ENCODE peak calls at places on chromosomes 7 and 10, in seven cellular contexts. One of them, this sample, is unnamed.

GRCh38 chr10:108982141-108982540 is 941.2 kb downstream of the XPNPEP1 start:
- DNase-seq in A549: no peak
- DNase-seq in left ventricle myocardium inferior: no peak
- DNase-seq in hepatocyte: no peak
- DNase-seq in AG04449: no peak
- DNase-seq in choroid plexus epithelial cell: no peak
- DNase-seq in uterus: no peak
- DNase-seq in this sample: no peak

GRCh38 chr7:40008218-40008815 is 58.3 kb downstream of the CDK13 start:
- DNase-seq in A549: peak
- DNase-seq in left ventricle myocardium inferior: no peak
- DNase-seq in hepatocyte: no peak
- DNase-seq in AG04449: no peak
- DNase-seq in choroid plexus epithelial cell: peak
- DNase-seq in uterus: no peak
- DNase-seq in this sample: no peak

GRCh38 chr10:79113827-79114226 is 45.1 kb downstream of the ZMIZ1 start:
- DNase-seq in A549: no peak
- DNase-seq in left ventricle myocardium inferior: no peak
- DNase-seq in hepatocyte: no peak
- DNase-seq in AG04449: no peak
- DNase-seq in choroid plexus epithelial cell: no peak
- DNase-seq in uterus: no peak
- DNase-seq in this sample: no peak

GRCh38 chr7:33757563-33758165 is 147.7 kb upstream of the BMPER start:
- DNase-seq in A549: peak
- DNase-seq in left ventricle myocardium inferior: no peak
- DNase-seq in hepatocyte: peak
- DNase-seq in AG04449: no peak
- DNase-seq in choroid plexus epithelial cell: peak
- DNase-seq in uterus: no peak
- DNase-seq in this sample: no peak

GRCh38 chr7:94368371-94368791 is 26.3 kb upstream of the COL1A2 start:
- DNase-seq in A549: no peak
- DNase-seq in left ventricle myocardium inferior: no peak
- DNase-seq in hepatocyte: peak
- DNase-seq in AG04449: peak
- DNase-seq in choroid plexus epithelial cell: peak
- DNase-seq in uterus: no peak
- DNase-seq in this sample: no peak

GRCh38 chr7:107854989-107855388 is 36.0 kb upstream of the DLD start:
- DNase-seq in A549: no peak
- DNase-seq in left ventricle myocardium inferior: no peak
- DNase-seq in hepatocyte: no peak
- DNase-seq in AG04449: no peak
- DNase-seq in choroid plexus epithelial cell: peak
- DNase-seq in uterus: no peak
- DNase-seq in this sample: no peak

GRCh38 chr7:129845972-129846327 is 106.8 kb downstream of the UBE2H start:
- DNase-seq in A549: no peak
- DNase-seq in left ventricle myocardium inferior: no peak
- DNase-seq in hepatocyte: no peak
- DNase-seq in AG04449: peak
- DNase-seq in choroid plexus epithelial cell: peak
- DNase-seq in uterus: no peak
- DNase-seq in this sample: no peak

GRCh38 chr7:31772211-31772610 is 85.2 kb downstream of the PPP1R17 start:
- DNase-seq in A549: no peak
- DNase-seq in left ventricle myocardium inferior: no peak
- DNase-seq in hepatocyte: no peak
- DNase-seq in AG04449: no peak
- DNase-seq in choroid plexus epithelial cell: no peak
- DNase-seq in uterus: no peak
- DNase-seq in this sample: no peak

GRCh38 chr7:113086431-113086888 is at the start of gene GPR85:
- DNase-seq in A549: peak
- DNase-seq in left ventricle myocardium inferior: peak
- DNase-seq in hepatocyte: peak
- DNase-seq in AG04449: no peak
- DNase-seq in choroid plexus epithelial cell: peak
- DNase-seq in uterus: peak
- DNase-seq in this sample: peak

GRCh38 chr7:1843271-1843861 is 173.3 kb downstream of the ELFN1 start:
- DNase-seq in A549: no peak
- DNase-seq in left ventricle myocardium inferior: no peak
- DNase-seq in hepatocyte: no peak
- DNase-seq in AG04449: peak
- DNase-seq in choroid plexus epithelial cell: no peak
- DNase-seq in uterus: no peak
- DNase-seq in this sample: no peak

GRCh38 chr7:127154958-127155357 is 97.8 kb downstream of the GRM8 start:
- DNase-seq in A549: no peak
- DNase-seq in left ventricle myocardium inferior: no peak
- DNase-seq in hepatocyte: no peak
- DNase-seq in AG04449: no peak
- DNase-seq in choroid plexus epithelial cell: no peak
- DNase-seq in uterus: no peak
- DNase-seq in this sample: no peak

GRCh38 chr7:42493436-42494198 is 256.6 kb upstream of the GLI3 start:
- DNase-seq in A549: no peak
- DNase-seq in left ventricle myocardium inferior: peak
- DNase-seq in hepatocyte: peak
- DNase-seq in AG04449: peak
- DNase-seq in choroid plexus epithelial cell: peak
- DNase-seq in uterus: peak
- DNase-seq in this sample: no peak

GRCh38 chr7:55084307-55084706 is 65.5 kb downstream of the EGFR start:
- DNase-seq in A549: no peak
- DNase-seq in left ventricle myocardium inferior: no peak
- DNase-seq in hepatocyte: no peak
- DNase-seq in AG04449: no peak
- DNase-seq in choroid plexus epithelial cell: no peak
- DNase-seq in uterus: no peak
- DNase-seq in this sample: no peak

GRCh38 chr7:55083206-55083605 is 64.4 kb downstream of the EGFR start:
- DNase-seq in A549: no peak
- DNase-seq in left ventricle myocardium inferior: no peak
- DNase-seq in hepatocyte: no peak
- DNase-seq in AG04449: no peak
- DNase-seq in choroid plexus epithelial cell: peak
- DNase-seq in uterus: no peak
- DNase-seq in this sample: no peak

GRCh38 chr7:55087521-55087961 is 68.7 kb downstream of the EGFR start:
- DNase-seq in A549: no peak
- DNase-seq in left ventricle myocardium inferior: no peak
- DNase-seq in hepatocyte: no peak
- DNase-seq in AG04449: no peak
- DNase-seq in choroid plexus epithelial cell: no peak
- DNase-seq in uterus: no peak
- DNase-seq in this sample: no peak

GRCh38 chr7:55086413-55087201 is 67.8 kb downstream of the EGFR start:
- DNase-seq in A549: no peak
- DNase-seq in left ventricle myocardium inferior: no peak
- DNase-seq in hepatocyte: peak
- DNase-seq in AG04449: peak
- DNase-seq in choroid plexus epithelial cell: peak
- DNase-seq in uterus: no peak
- DNase-seq in this sample: peak

DNA sequence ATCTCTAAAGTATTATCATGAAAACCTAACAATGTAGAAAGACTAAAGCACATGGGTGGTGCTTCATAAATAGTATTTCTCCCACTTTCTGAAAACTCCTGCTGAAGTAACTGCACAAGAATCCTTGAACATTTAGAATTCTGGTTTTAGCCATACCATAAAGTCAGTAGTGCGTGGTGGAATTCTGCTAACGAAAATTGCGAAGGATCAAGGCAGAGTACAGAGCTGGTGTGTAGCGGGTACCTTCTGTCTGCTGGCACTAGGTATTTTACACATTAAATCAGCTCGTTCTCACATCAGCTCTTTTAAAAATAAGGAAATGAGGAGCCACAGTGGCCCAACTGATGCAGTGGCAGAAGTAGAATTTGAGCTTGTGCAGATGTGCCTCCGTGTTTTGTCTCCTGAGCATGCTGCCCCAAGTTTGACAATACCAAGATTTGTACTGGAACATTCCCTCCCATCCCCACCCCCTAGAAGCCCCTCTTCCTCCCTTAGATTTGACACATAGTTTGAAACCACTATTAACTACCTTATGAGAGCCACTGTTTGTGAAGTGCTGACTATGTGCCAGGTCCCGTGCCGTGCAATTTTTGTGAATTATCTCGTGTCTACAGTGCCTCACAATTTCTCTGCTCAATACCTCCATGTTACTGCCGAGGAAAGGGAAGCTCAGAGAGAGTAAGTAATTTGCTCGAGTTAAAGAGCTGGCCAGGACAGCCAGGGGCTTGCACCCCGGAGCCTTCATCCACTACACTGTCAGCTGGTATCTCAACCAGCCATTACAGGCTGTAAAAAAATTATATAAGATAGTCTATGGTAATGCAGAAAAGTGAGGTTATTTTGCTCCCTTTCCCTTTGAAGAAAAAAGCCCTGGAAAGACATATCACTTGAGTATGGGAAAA is 66.9 kb downstream of the EGFR start:
- DNase-seq in A549: no peak
- DNase-seq in left ventricle myocardium inferior: no peak
- DNase-seq in hepatocyte: no peak
- DNase-seq in AG04449: no peak
- DNase-seq in choroid plexus epithelial cell: no peak
- DNase-seq in uterus: no peak
- DNase-seq in this sample: no peak
- TF ChIP-seq CTCF in A549: no peak
- TF ChIP-seq CTCF in left ventricle myocardium inferior: no peak
- TF ChIP-seq CTCF in hepatocyte: no peak
- TF ChIP-seq CTCF in AG04449: no peak
- TF ChIP-seq CTCF in choroid plexus epithelial cell: no peak
- TF ChIP-seq CTCF in uterus: no peak
- TF ChIP-seq CTCF in this sample: no peak

GRCh38 chr10:100709655-100710054 is 35.7 kb upstream of the PAX2 start:
- DNase-seq in A549: no peak
- DNase-seq in left ventricle myocardium inferior: no peak
- DNase-seq in hepatocyte: no peak
- DNase-seq in AG04449: no peak
- DNase-seq in choroid plexus epithelial cell: no peak
- DNase-seq in uterus: no peak
- DNase-seq in this sample: no peak

GRCh38 chr10:100707261-100707848 is 38.0 kb upstream of the PAX2 start:
- DNase-seq in A549: no peak
- DNase-seq in left ventricle myocardium inferior: no peak
- DNase-seq in hepatocyte: no peak
- DNase-seq in AG04449: no peak
- DNase-seq in choroid plexus epithelial cell: no peak
- DNase-seq in uterus: no peak
- DNase-seq in this sample: no peak

GRCh38 chr10:100710151-100710871 is 35.1 kb upstream of the PAX2 start:
- DNase-seq in A549: peak
- DNase-seq in left ventricle myocardium inferior: no peak
- DNase-seq in hepatocyte: peak
- DNase-seq in AG04449: no peak
- DNase-seq in choroid plexus epithelial cell: no peak
- DNase-seq in uterus: no peak
- DNase-seq in this sample: no peak

GRCh38 chr10:100705139-100705538 is 40.2 kb upstream of the PAX2 start:
- DNase-seq in A549: no peak
- DNase-seq in left ventricle myocardium inferior: no peak
- DNase-seq in hepatocyte: no peak
- DNase-seq in AG04449: no peak
- DNase-seq in choroid plexus epithelial cell: no peak
- DNase-seq in uterus: no peak
- DNase-seq in this sample: no peak

GRCh38 chr10:100709146-100709545 is 36.2 kb upstream of the PAX2 start:
- DNase-seq in A549: no peak
- DNase-seq in left ventricle myocardium inferior: no peak
- DNase-seq in hepatocyte: no peak
- DNase-seq in AG04449: no peak
- DNase-seq in choroid plexus epithelial cell: no peak
- DNase-seq in uterus: no peak
- DNase-seq in this sample: no peak
- TF ChIP-seq CTCF in A549: no peak
- TF ChIP-seq CTCF in left ventricle myocardium inferior: no peak
- TF ChIP-seq CTCF in hepatocyte: no peak
- TF ChIP-seq CTCF in AG04449: no peak
- TF ChIP-seq CTCF in choroid plexus epithelial cell: no peak
- TF ChIP-seq CTCF in uterus: no peak
- TF ChIP-seq CTCF in this sample: no peak

GRCh38 chr10:119654540-119654939 is 3.4 kb downstream of the BAG3 start:
- DNase-seq in A549: peak
- DNase-seq in left ventricle myocardium inferior: peak
- DNase-seq in hepatocyte: no peak
- DNase-seq in AG04449: no peak
- DNase-seq in choroid plexus epithelial cell: no peak
- DNase-seq in uterus: no peak
- DNase-seq in this sample: no peak

GRCh38 chr10:119653209-119653608 is 2.0 kb downstream of the BAG3 start:
- DNase-seq in A549: no peak
- DNase-seq in left ventricle myocardium inferior: no peak
- DNase-seq in hepatocyte: no peak
- DNase-seq in AG04449: no peak
- DNase-seq in choroid plexus epithelial cell: no peak
- DNase-seq in uterus: no peak
- DNase-seq in this sample: no peak

GRCh38 chr10:119651514-119652327 is 541 bp downstream of the BAG3 start:
- DNase-seq in A549: no peak
- DNase-seq in left ventricle myocardium inferior: peak
- DNase-seq in hepatocyte: peak
- DNase-seq in AG04449: no peak
- DNase-seq in choroid plexus epithelial cell: no peak
- DNase-seq in uterus: peak
- DNase-seq in this sample: peak

GRCh38 chr10:119650692-119651513 is at the start of gene BAG3:
- DNase-seq in A549: peak
- DNase-seq in left ventricle myocardium inferior: peak
- DNase-seq in hepatocyte: peak
- DNase-seq in AG04449: peak
- DNase-seq in choroid plexus epithelial cell: peak
- DNase-seq in uterus: peak
- DNase-seq in this sample: peak

DNA sequence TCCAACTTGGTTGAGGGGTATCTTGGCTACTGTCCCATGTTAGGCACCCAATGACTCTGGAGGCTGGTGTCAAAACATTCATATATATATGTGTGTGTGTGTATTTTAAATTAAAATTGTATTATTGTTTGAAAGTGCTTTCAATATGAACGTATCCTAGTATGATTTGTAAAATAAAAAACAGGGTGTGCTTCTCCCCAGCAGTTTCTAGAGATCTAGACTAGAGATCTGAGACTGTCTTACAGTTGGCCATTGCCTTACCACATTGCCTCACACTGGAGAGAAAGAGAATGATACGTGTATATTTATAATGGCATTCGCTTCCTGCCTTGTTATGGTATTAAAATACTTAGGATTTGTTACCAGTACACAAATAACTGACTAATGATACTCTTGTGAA is 1.2 kb downstream of the BAG3 start:
- DNase-seq in A549: peak
- DNase-seq in left ventricle myocardium inferior: no peak
- DNase-seq in hepatocyte: peak
- DNase-seq in AG04449: peak
- DNase-seq in choroid plexus epithelial cell: peak
- DNase-seq in uterus: no peak
- DNase-seq in this sample: peak
- TF ChIP-seq CTCF in A549: peak
- TF ChIP-seq CTCF in left ventricle myocardium inferior: peak
- TF ChIP-seq CTCF in hepatocyte: peak
- TF ChIP-seq CTCF in AG04449: peak
- TF ChIP-seq CTCF in choroid plexus epithelial cell: peak
- TF ChIP-seq CTCF in uterus: peak
- TF ChIP-seq CTCF in this sample: no peak

GRCh38 chr10:1715821-1716220 is 21.5 kb downstream of the ADARB2 start:
- DNase-seq in A549: peak
- DNase-seq in left ventricle myocardium inferior: no peak
- DNase-seq in hepatocyte: peak
- DNase-seq in AG04449: no peak
- DNase-seq in choroid plexus epithelial cell: no peak
- DNase-seq in uterus: no peak
- DNase-seq in this sample: no peak
- TF ChIP-seq CTCF in A549: peak
- TF ChIP-seq CTCF in left ventricle myocardium inferior: peak
- TF ChIP-seq CTCF in hepatocyte: peak
- TF ChIP-seq CTCF in AG04449: no peak
- TF ChIP-seq CTCF in choroid plexus epithelial cell: no peak
- TF ChIP-seq CTCF in uterus: no peak
- TF ChIP-seq CTCF in this sample: no peak